ENCODE peak calls at places on chromosomes 13 and 19, in six cellular contexts. One of them, this sample, is unnamed. For H3K9me3, the result is how much of the 10 kb centered on the place peaks cover.

GRCh38 chr13:28231642-28232041 is 93.3 kb downstream of the PAN3 start:
- DNase-seq in body of pancreas: no peak
- DNase-seq in ovary: no peak
- DNase-seq in endothelial cell of umbilical vein: no peak
- DNase-seq in IMR-90: no peak
- DNase-seq in Peyer's patch: no peak
- DNase-seq in this sample: no peak

GRCh38 chr13:52615817-52616216 is 26.4 kb upstream of the HNRNPA1L2 start:
- DNase-seq in body of pancreas: no peak
- DNase-seq in ovary: no peak
- DNase-seq in endothelial cell of umbilical vein: no peak
- DNase-seq in IMR-90: no peak
- DNase-seq in Peyer's patch: no peak
- DNase-seq in this sample: no peak

GRCh38 chr19:45498411-45499195 is at the start of gene PPM1N:
- DNase-seq in body of pancreas: no peak
- DNase-seq in ovary: peak
- DNase-seq in endothelial cell of umbilical vein: no peak
- DNase-seq in IMR-90: peak
- DNase-seq in Peyer's patch: peak
- DNase-seq in this sample: no peak

GRCh38 chr13:66567899-66568612 is 662.1 kb downstream of the PCDH9 start:
- DNase-seq in body of pancreas: no peak
- DNase-seq in ovary: no peak
- DNase-seq in endothelial cell of umbilical vein: no peak
- DNase-seq in IMR-90: no peak
- DNase-seq in Peyer's patch: no peak
- DNase-seq in this sample: no peak

GRCh38 chr13:66809496-66809895 is 420.6 kb downstream of the PCDH9 start:
- DNase-seq in body of pancreas: no peak
- DNase-seq in ovary: no peak
- DNase-seq in endothelial cell of umbilical vein: no peak
- DNase-seq in IMR-90: peak
- DNase-seq in Peyer's patch: no peak
- DNase-seq in this sample: no peak

GRCh38 chr19:1725100-1726064 is 27.9 kb upstream of the ONECUT3 start:
- DNase-seq in body of pancreas: peak
- DNase-seq in ovary: peak
- DNase-seq in endothelial cell of umbilical vein: peak
- DNase-seq in IMR-90: peak
- DNase-seq in Peyer's patch: no peak
- DNase-seq in this sample: no peak

GRCh38 chr13:31835932-31836331 is 96.6 kb downstream of the RXFP2 start:
- DNase-seq in body of pancreas: no peak
- DNase-seq in ovary: no peak
- DNase-seq in endothelial cell of umbilical vein: peak
- DNase-seq in IMR-90: peak
- DNase-seq in Peyer's patch: no peak
- DNase-seq in this sample: no peak

GRCh38 chr13:69565334-69565733 is 542.3 kb upstream of the ATXN8OS start:
- DNase-seq in body of pancreas: no peak
- DNase-seq in ovary: no peak
- DNase-seq in endothelial cell of umbilical vein: peak
- DNase-seq in IMR-90: no peak
- DNase-seq in Peyer's patch: no peak
- DNase-seq in this sample: no peak

GRCh38 chr13:86788624-86789023 is 882.5 kb upstream of the SLITRK5 start:
- DNase-seq in body of pancreas: no peak
- DNase-seq in ovary: no peak
- DNase-seq in endothelial cell of umbilical vein: no peak
- DNase-seq in IMR-90: no peak
- DNase-seq in Peyer's patch: no peak
- DNase-seq in this sample: no peak

GRCh38 chr19:16535381-16535780 is 6.9 kb downstream of the CHERP start:
- DNase-seq in body of pancreas: no peak
- DNase-seq in ovary: no peak
- DNase-seq in endothelial cell of umbilical vein: no peak
- DNase-seq in IMR-90: no peak
- DNase-seq in Peyer's patch: no peak
- DNase-seq in this sample: no peak

GRCh38 chr13:43272866-43273265 is 249.5 kb downstream of the DNAJC15 start:
- DNase-seq in body of pancreas: no peak
- DNase-seq in ovary: no peak
- DNase-seq in endothelial cell of umbilical vein: no peak
- DNase-seq in IMR-90: no peak
- DNase-seq in Peyer's patch: no peak
- DNase-seq in this sample: no peak

GRCh38 chr19:51064534-51065220 is at the start of gene KLK13:
- DNase-seq in body of pancreas: peak
- DNase-seq in ovary: peak
- DNase-seq in endothelial cell of umbilical vein: no peak
- DNase-seq in IMR-90: no peak
- DNase-seq in Peyer's patch: no peak
- DNase-seq in this sample: no peak

GRCh38 chr13:93552596-93552995 is 326.0 kb downstream of the GPC6 start:
- DNase-seq in body of pancreas: no peak
- DNase-seq in ovary: no peak
- DNase-seq in endothelial cell of umbilical vein: no peak
- DNase-seq in IMR-90: no peak
- DNase-seq in Peyer's patch: no peak
- DNase-seq in this sample: no peak

GRCh38 chr19:13100031-13100588 is 2.5 kb downstream of the LYL1 start:
- DNase-seq in body of pancreas: no peak
- DNase-seq in ovary: no peak
- DNase-seq in endothelial cell of umbilical vein: peak
- DNase-seq in IMR-90: no peak
- DNase-seq in Peyer's patch: peak
- DNase-seq in this sample: no peak

GRCh38 chr19:31572671-31573298 is 223.5 kb upstream of the TSHZ3 start:
- DNase-seq in body of pancreas: no peak
- DNase-seq in ovary: no peak
- DNase-seq in endothelial cell of umbilical vein: no peak
- DNase-seq in IMR-90: no peak
- DNase-seq in Peyer's patch: no peak
- DNase-seq in this sample: no peak

GRCh38 chr19:31054430-31054829 is 294.8 kb downstream of the TSHZ3 start:
- DNase-seq in body of pancreas: no peak
- DNase-seq in ovary: no peak
- DNase-seq in endothelial cell of umbilical vein: no peak
- DNase-seq in IMR-90: peak
- DNase-seq in Peyer's patch: no peak
- DNase-seq in this sample: no peak

GRCh38 chr13:70206671-70207070 is 98.4 kb upstream of the KLHL1 start:
- DNase-seq in body of pancreas: no peak
- DNase-seq in ovary: no peak
- DNase-seq in endothelial cell of umbilical vein: no peak
- DNase-seq in IMR-90: no peak
- DNase-seq in Peyer's patch: no peak
- DNase-seq in this sample: no peak

GRCh38 chr19:53884256-53884655 is 2.3 kb downstream of the PRKCG start:
- DNase-seq in body of pancreas: no peak
- DNase-seq in ovary: no peak
- DNase-seq in endothelial cell of umbilical vein: no peak
- DNase-seq in IMR-90: no peak
- DNase-seq in Peyer's patch: no peak
- DNase-seq in this sample: no peak

GRCh38 chr13:51867062-51867461 is 5.3 kb downstream of the CCDC70 start:
- DNase-seq in body of pancreas: no peak
- DNase-seq in ovary: no peak
- DNase-seq in endothelial cell of umbilical vein: no peak
- DNase-seq in IMR-90: no peak
- DNase-seq in Peyer's patch: no peak
- DNase-seq in this sample: no peak

GRCh38 chr19:49636230-49636932 is 3.6 kb downstream of the RRAS start:
- DNase-seq in body of pancreas: no peak
- DNase-seq in ovary: peak
- DNase-seq in endothelial cell of umbilical vein: no peak
- DNase-seq in IMR-90: no peak
- DNase-seq in Peyer's patch: no peak
- DNase-seq in this sample: no peak

DNA sequence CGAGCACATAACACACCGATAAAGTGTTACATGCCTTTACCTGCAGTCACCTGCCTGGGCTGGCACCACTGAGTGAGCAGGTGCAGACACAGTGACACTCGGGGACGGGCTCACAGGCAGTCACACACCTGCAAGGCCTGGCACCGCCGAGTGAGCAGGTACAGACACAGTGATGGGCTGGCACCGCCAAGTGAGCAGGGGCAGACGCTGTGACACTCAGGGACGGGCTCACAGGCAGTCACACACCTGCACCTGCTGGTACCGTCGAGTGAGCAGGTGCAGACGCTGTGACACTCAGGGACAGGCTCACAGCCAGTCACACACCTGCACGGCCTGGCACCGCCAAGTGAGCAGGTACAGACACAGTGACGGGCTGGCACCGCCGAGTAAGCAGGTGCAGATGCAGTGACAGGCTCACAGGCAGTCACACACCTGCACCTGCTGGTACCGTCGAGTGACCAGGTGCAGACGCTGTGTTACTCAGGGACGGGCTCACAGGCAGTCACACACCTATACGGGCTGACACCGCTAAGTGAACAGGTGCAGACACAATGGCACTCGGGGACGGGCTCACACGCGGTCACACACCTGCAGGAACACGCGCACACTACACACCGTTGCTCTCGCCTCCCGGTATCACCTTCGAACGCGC is 470 bp downstream of the ZNF835 start:
- DNase-seq in body of pancreas: peak
- DNase-seq in ovary: peak
- DNase-seq in endothelial cell of umbilical vein: no peak
- DNase-seq in IMR-90: no peak
- DNase-seq in Peyer's patch: no peak
- DNase-seq in this sample: no peak
- H3K9me3 ChIP-seq in body of pancreas: under half
- H3K9me3 ChIP-seq in ovary: under half
- H3K9me3 ChIP-seq in endothelial cell of umbilical vein: under half
- H3K9me3 ChIP-seq in IMR-90: under half
- H3K9me3 ChIP-seq in Peyer's patch: under half
- H3K9me3 ChIP-seq in this sample: under half

GRCh38 chr13:19685445-19685844 is 52.0 kb downstream of the MPHOSPH8 start:
- DNase-seq in body of pancreas: no peak
- DNase-seq in ovary: no peak
- DNase-seq in endothelial cell of umbilical vein: no peak
- DNase-seq in IMR-90: no peak
- DNase-seq in Peyer's patch: no peak
- DNase-seq in this sample: no peak

GRCh38 chr13:19685034-19685433 is 51.6 kb downstream of the MPHOSPH8 start:
- DNase-seq in body of pancreas: peak
- DNase-seq in ovary: no peak
- DNase-seq in endothelial cell of umbilical vein: no peak
- DNase-seq in IMR-90: no peak
- DNase-seq in Peyer's patch: no peak
- DNase-seq in this sample: no peak

GRCh38 chr13:19674898-19675297 is 41.4 kb downstream of the MPHOSPH8 start:
- DNase-seq in body of pancreas: no peak
- DNase-seq in ovary: no peak
- DNase-seq in endothelial cell of umbilical vein: no peak
- DNase-seq in IMR-90: no peak
- DNase-seq in Peyer's patch: no peak
- DNase-seq in this sample: no peak

GRCh38 chr13:19681517-19681916 is 48.1 kb downstream of the MPHOSPH8 start:
- DNase-seq in body of pancreas: no peak
- DNase-seq in ovary: no peak
- DNase-seq in endothelial cell of umbilical vein: peak
- DNase-seq in IMR-90: peak
- DNase-seq in Peyer's patch: no peak
- DNase-seq in this sample: no peak

GRCh38 chr13:19680751-19681150 is 47.3 kb downstream of the MPHOSPH8 start:
- DNase-seq in body of pancreas: no peak
- DNase-seq in ovary: no peak
- DNase-seq in endothelial cell of umbilical vein: no peak
- DNase-seq in IMR-90: peak
- DNase-seq in Peyer's patch: no peak
- DNase-seq in this sample: no peak
- H3K27ac ChIP-seq in body of pancreas: no peak
- H3K27ac ChIP-seq in ovary: no peak
- H3K27ac ChIP-seq in endothelial cell of umbilical vein: no peak
- H3K27ac ChIP-seq in IMR-90: peak
- H3K27ac ChIP-seq in Peyer's patch: no peak
- H3K27ac ChIP-seq in this sample: no peak

GRCh38 chr19:4449826-4450075 is 7.8 kb downstream of the UBXN6 start:
- DNase-seq in body of pancreas: no peak
- DNase-seq in ovary: no peak
- DNase-seq in endothelial cell of umbilical vein: no peak
- DNase-seq in IMR-90: no peak
- DNase-seq in Peyer's patch: no peak
- DNase-seq in this sample: no peak

GRCh38 chr19:4447327-4448146 is 10.1 kb downstream of the UBXN6 start:
- DNase-seq in body of pancreas: no peak
- DNase-seq in ovary: no peak
- DNase-seq in endothelial cell of umbilical vein: no peak
- DNase-seq in IMR-90: no peak
- DNase-seq in Peyer's patch: no peak
- DNase-seq in this sample: no peak

GRCh38 chr19:4448147-4448985 is 9.2 kb downstream of the UBXN6 start:
- DNase-seq in body of pancreas: peak
- DNase-seq in ovary: no peak
- DNase-seq in endothelial cell of umbilical vein: no peak
- DNase-seq in IMR-90: no peak
- DNase-seq in Peyer's patch: no peak
- DNase-seq in this sample: no peak

GRCh38 chr19:4446801-4447200 is 10.8 kb downstream of the UBXN6 start:
- DNase-seq in body of pancreas: no peak
- DNase-seq in ovary: no peak
- DNase-seq in endothelial cell of umbilical vein: no peak
- DNase-seq in IMR-90: no peak
- DNase-seq in Peyer's patch: no peak
- DNase-seq in this sample: no peak

GRCh38 chr19:4449022-4449825 is 8.4 kb downstream of the UBXN6 start:
- DNase-seq in body of pancreas: peak
- DNase-seq in ovary: peak
- DNase-seq in endothelial cell of umbilical vein: no peak
- DNase-seq in IMR-90: no peak
- DNase-seq in Peyer's patch: no peak
- DNase-seq in this sample: no peak
- TF ChIP-seq POLR2A in body of pancreas: no peak
- TF ChIP-seq POLR2A in ovary: no peak
- TF ChIP-seq POLR2A in endothelial cell of umbilical vein: no peak
- TF ChIP-seq POLR2A in IMR-90: no peak
- TF ChIP-seq POLR2A in Peyer's patch: no peak
- TF ChIP-seq POLR2A in this sample: no peak

GRCh38 chr13:74930402-74931165 is 551.4 kb downstream of the TBC1D4 start:
- DNase-seq in body of pancreas: no peak
- DNase-seq in ovary: no peak
- DNase-seq in endothelial cell of umbilical vein: peak
- DNase-seq in IMR-90: peak
- DNase-seq in Peyer's patch: no peak
- DNase-seq in this sample: no peak
- H3K9me3 ChIP-seq in body of pancreas: under half
- H3K9me3 ChIP-seq in ovary: under half
- H3K9me3 ChIP-seq in endothelial cell of umbilical vein: under half
- H3K9me3 ChIP-seq in IMR-90: under half
- H3K9me3 ChIP-seq in Peyer's patch: under half
- H3K9me3 ChIP-seq in this sample: under half

DNA sequence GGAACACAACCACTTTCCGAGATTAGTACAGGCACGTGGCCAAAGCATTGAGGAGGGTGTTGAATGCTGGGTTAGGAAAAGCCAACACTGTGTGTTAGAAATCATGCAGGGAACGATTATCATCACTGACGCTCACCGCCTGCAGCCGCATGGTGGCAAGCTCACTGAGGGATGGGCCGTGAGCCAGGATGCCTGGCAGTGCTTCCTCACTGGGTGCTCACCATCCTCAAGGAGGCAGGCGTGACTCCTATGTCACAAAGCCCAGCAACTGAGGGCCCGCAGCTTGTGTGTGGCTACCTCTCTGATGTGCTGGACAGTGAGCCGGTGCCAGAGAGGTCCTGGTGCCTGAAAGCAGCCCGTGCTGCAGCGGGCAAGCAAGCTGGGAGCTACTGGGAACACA is 30.4 kb upstream of the TIMM44 start:
- DNase-seq in body of pancreas: no peak
- DNase-seq in ovary: no peak
- DNase-seq in endothelial cell of umbilical vein: no peak
- DNase-seq in IMR-90: no peak
- DNase-seq in Peyer's patch: no peak
- DNase-seq in this sample: no peak
- H3K27ac ChIP-seq in body of pancreas: no peak
- H3K27ac ChIP-seq in ovary: no peak
- H3K27ac ChIP-seq in endothelial cell of umbilical vein: no peak
- H3K27ac ChIP-seq in IMR-90: no peak
- H3K27ac ChIP-seq in Peyer's patch: no peak
- H3K27ac ChIP-seq in this sample: no peak

This sample was measured in vagina.